ENCODE peak calls at places on chromosomes 4 and X, in eight cellular contexts. One of them, this sample, is unnamed.
A peak's percentile ranks its signal among the peaks of the same experiment; 100 is the strongest.

GRCh38 chrX:38192007-38192625 is 28.6 kb downstream of the SRPX start:
- DNase-seq in NCI-H146: no peak
- DNase-seq in stimulated activated CD8-positive, alpha-beta memory T cell treated with anti-CD3 and anti-CD28 coated beads, Interleukin-4, amount 100 ng/mL, for 24 hours: no peak
- DNase-seq in fibroblast of lung: peak; percentile 22
- DNase-seq in AG09319: no peak
- DNase-seq in coronary artery: no peak
- DNase-seq in GM12865: peak; percentile 24
- DNase-seq in effector memory CD8-positive, alpha-beta T cell: no peak
- DNase-seq in this sample: no peak

GRCh38 chr4:174681723-174682300 is 147.2 kb downstream of the GLRA3 start:
- DNase-seq in NCI-H146: no peak
- DNase-seq in stimulated activated CD8-positive, alpha-beta memory T cell treated with anti-CD3 and anti-CD28 coated beads, Interleukin-4, amount 100 ng/mL, for 24 hours: no peak
- DNase-seq in fibroblast of lung: peak; percentile 75
- DNase-seq in AG09319: no peak
- DNase-seq in coronary artery: no peak
- DNase-seq in GM12865: no peak
- DNase-seq in effector memory CD8-positive, alpha-beta T cell: no peak
- DNase-seq in this sample: no peak

GRCh38 chrX:30570505-30570904 is 7.1 kb downstream of the TASL start:
- DNase-seq in NCI-H146: no peak
- DNase-seq in stimulated activated CD8-positive, alpha-beta memory T cell treated with anti-CD3 and anti-CD28 coated beads, Interleukin-4, amount 100 ng/mL, for 24 hours: no peak
- DNase-seq in fibroblast of lung: peak; percentile 2
- DNase-seq in AG09319: no peak
- DNase-seq in coronary artery: no peak
- DNase-seq in GM12865: peak; percentile 40
- DNase-seq in effector memory CD8-positive, alpha-beta T cell: no peak
- DNase-seq in this sample: no peak

GRCh38 chrX:76555816-76556215 is 128.3 kb downstream of the MAGEE1 start:
- DNase-seq in NCI-H146: no peak
- DNase-seq in stimulated activated CD8-positive, alpha-beta memory T cell treated with anti-CD3 and anti-CD28 coated beads, Interleukin-4, amount 100 ng/mL, for 24 hours: no peak
- DNase-seq in fibroblast of lung: peak; percentile 7
- DNase-seq in AG09319: no peak
- DNase-seq in coronary artery: no peak
- DNase-seq in GM12865: peak; percentile 58
- DNase-seq in effector memory CD8-positive, alpha-beta T cell: no peak
- DNase-seq in this sample: no peak

GRCh38 chrX:136477026-136477425 is 10.7 kb upstream of the BRS3 start:
- DNase-seq in NCI-H146: no peak
- DNase-seq in stimulated activated CD8-positive, alpha-beta memory T cell treated with anti-CD3 and anti-CD28 coated beads, Interleukin-4, amount 100 ng/mL, for 24 hours: no peak
- DNase-seq in fibroblast of lung: no peak
- DNase-seq in AG09319: no peak
- DNase-seq in coronary artery: no peak
- DNase-seq in GM12865: no peak
- DNase-seq in effector memory CD8-positive, alpha-beta T cell: no peak
- DNase-seq in this sample: no peak

GRCh38 chr4:9947168-9948062 is 73.9 kb downstream of the SLC2A9 start:
- DNase-seq in NCI-H146: no peak
- DNase-seq in stimulated activated CD8-positive, alpha-beta memory T cell treated with anti-CD3 and anti-CD28 coated beads, Interleukin-4, amount 100 ng/mL, for 24 hours: no peak
- DNase-seq in fibroblast of lung: no peak
- DNase-seq in AG09319: no peak
- DNase-seq in coronary artery: no peak
- DNase-seq in GM12865: no peak
- DNase-seq in effector memory CD8-positive, alpha-beta T cell: no peak
- DNase-seq in this sample: no peak

GRCh38 chrX:3788494-3789233 is 75.2 kb upstream of the PRKX start:
- DNase-seq in NCI-H146: peak; percentile 49
- DNase-seq in stimulated activated CD8-positive, alpha-beta memory T cell treated with anti-CD3 and anti-CD28 coated beads, Interleukin-4, amount 100 ng/mL, for 24 hours: no peak
- DNase-seq in fibroblast of lung: no peak
- DNase-seq in AG09319: no peak
- DNase-seq in coronary artery: no peak
- DNase-seq in GM12865: no peak
- DNase-seq in effector memory CD8-positive, alpha-beta T cell: no peak
- DNase-seq in this sample: no peak

GRCh38 chr4:100581337-100581736 is 63.5 kb upstream of the EMCN start:
- DNase-seq in NCI-H146: no peak
- DNase-seq in stimulated activated CD8-positive, alpha-beta memory T cell treated with anti-CD3 and anti-CD28 coated beads, Interleukin-4, amount 100 ng/mL, for 24 hours: no peak
- DNase-seq in fibroblast of lung: no peak
- DNase-seq in AG09319: no peak
- DNase-seq in coronary artery: no peak
- DNase-seq in GM12865: peak; percentile 10
- DNase-seq in effector memory CD8-positive, alpha-beta T cell: no peak
- DNase-seq in this sample: no peak

GRCh38 chrX:53422091-53422914 is at the start of the genes RIBC1 and SMC1A:
- DNase-seq in NCI-H146: peak; percentile 97
- DNase-seq in stimulated activated CD8-positive, alpha-beta memory T cell treated with anti-CD3 and anti-CD28 coated beads, Interleukin-4, amount 100 ng/mL, for 24 hours: peak; percentile 96
- DNase-seq in fibroblast of lung: peak; percentile 98
- DNase-seq in AG09319: peak; percentile 98
- DNase-seq in coronary artery: peak; percentile 99
- DNase-seq in GM12865: peak; percentile 97
- DNase-seq in effector memory CD8-positive, alpha-beta T cell: peak; percentile 93
- DNase-seq in this sample: peak; percentile 94

GRCh38 chr4:6752486-6752829 is 30.1 kb upstream of the KIAA0232 start:
- DNase-seq in NCI-H146: no peak
- DNase-seq in stimulated activated CD8-positive, alpha-beta memory T cell treated with anti-CD3 and anti-CD28 coated beads, Interleukin-4, amount 100 ng/mL, for 24 hours: no peak
- DNase-seq in fibroblast of lung: no peak
- DNase-seq in AG09319: no peak
- DNase-seq in coronary artery: no peak
- DNase-seq in GM12865: no peak
- DNase-seq in effector memory CD8-positive, alpha-beta T cell: no peak
- DNase-seq in this sample: no peak

GRCh38 chr4:89952458-89952857 is 57.8 kb downstream of the MMRN1 start:
- DNase-seq in NCI-H146: no peak
- DNase-seq in stimulated activated CD8-positive, alpha-beta memory T cell treated with anti-CD3 and anti-CD28 coated beads, Interleukin-4, amount 100 ng/mL, for 24 hours: no peak
- DNase-seq in fibroblast of lung: no peak
- DNase-seq in AG09319: no peak
- DNase-seq in coronary artery: no peak
- DNase-seq in GM12865: no peak
- DNase-seq in effector memory CD8-positive, alpha-beta T cell: no peak
- DNase-seq in this sample: no peak

GRCh38 chr4:40325406-40326019 is 9.6 kb upstream of the CHRNA9 start:
- DNase-seq in NCI-H146: peak; percentile 70
- DNase-seq in stimulated activated CD8-positive, alpha-beta memory T cell treated with anti-CD3 and anti-CD28 coated beads, Interleukin-4, amount 100 ng/mL, for 24 hours: peak; percentile 26
- DNase-seq in fibroblast of lung: peak; percentile 71
- DNase-seq in AG09319: peak; percentile 44
- DNase-seq in coronary artery: no peak
- DNase-seq in GM12865: peak; percentile 85
- DNase-seq in effector memory CD8-positive, alpha-beta T cell: peak; percentile 55
- DNase-seq in this sample: peak; percentile 51

GRCh38 chrX:20265221-20265725 is 1.4 kb downstream of the RPS6KA3 start:
- DNase-seq in NCI-H146: peak; percentile 19
- DNase-seq in stimulated activated CD8-positive, alpha-beta memory T cell treated with anti-CD3 and anti-CD28 coated beads, Interleukin-4, amount 100 ng/mL, for 24 hours: peak; percentile 58
- DNase-seq in fibroblast of lung: peak; percentile 91
- DNase-seq in AG09319: peak; percentile 50
- DNase-seq in coronary artery: peak; percentile 79
- DNase-seq in GM12865: peak; percentile 68
- DNase-seq in effector memory CD8-positive, alpha-beta T cell: peak; percentile 56
- DNase-seq in this sample: peak; percentile 5

GRCh38 chr4:80215449-80216052 is 18.2 kb downstream of the PRDM8 start:
- DNase-seq in NCI-H146: peak; percentile 58
- DNase-seq in stimulated activated CD8-positive, alpha-beta memory T cell treated with anti-CD3 and anti-CD28 coated beads, Interleukin-4, amount 100 ng/mL, for 24 hours: no peak
- DNase-seq in fibroblast of lung: peak; percentile 44
- DNase-seq in AG09319: no peak
- DNase-seq in coronary artery: no peak
- DNase-seq in GM12865: peak; percentile 14
- DNase-seq in effector memory CD8-positive, alpha-beta T cell: no peak
- DNase-seq in this sample: no peak

GRCh38 chr4:123555500-123556273 is 159.1 kb downstream of the SPRY1 start:
- DNase-seq in NCI-H146: peak; percentile 76
- DNase-seq in stimulated activated CD8-positive, alpha-beta memory T cell treated with anti-CD3 and anti-CD28 coated beads, Interleukin-4, amount 100 ng/mL, for 24 hours: no peak
- DNase-seq in fibroblast of lung: peak; percentile 91
- DNase-seq in AG09319: peak; percentile 15
- DNase-seq in coronary artery: peak; percentile 94
- DNase-seq in GM12865: no peak
- DNase-seq in effector memory CD8-positive, alpha-beta T cell: no peak
- DNase-seq in this sample: no peak

GRCh38 chr4:181796502-181796901 is 446.7 kb upstream of the TENM3 start:
- DNase-seq in NCI-H146: peak; percentile 97
- DNase-seq in stimulated activated CD8-positive, alpha-beta memory T cell treated with anti-CD3 and anti-CD28 coated beads, Interleukin-4, amount 100 ng/mL, for 24 hours: no peak
- DNase-seq in fibroblast of lung: peak; percentile 76
- DNase-seq in AG09319: no peak
- DNase-seq in coronary artery: no peak
- DNase-seq in GM12865: no peak
- DNase-seq in effector memory CD8-positive, alpha-beta T cell: no peak
- DNase-seq in this sample: no peak

GRCh38 chrX:150649096-150649870 is 43.9 kb upstream of the MTMR1 start:
- DNase-seq in NCI-H146: no peak
- DNase-seq in stimulated activated CD8-positive, alpha-beta memory T cell treated with anti-CD3 and anti-CD28 coated beads, Interleukin-4, amount 100 ng/mL, for 24 hours: no peak
- DNase-seq in fibroblast of lung: peak; percentile 68
- DNase-seq in AG09319: no peak
- DNase-seq in coronary artery: no peak
- DNase-seq in GM12865: no peak
- DNase-seq in effector memory CD8-positive, alpha-beta T cell: no peak
- DNase-seq in this sample: no peak

GRCh38 chr4:130419576-130419975 is 1323.6 kb downstream of the C4orf33 start:
- DNase-seq in NCI-H146: no peak
- DNase-seq in stimulated activated CD8-positive, alpha-beta memory T cell treated with anti-CD3 and anti-CD28 coated beads, Interleukin-4, amount 100 ng/mL, for 24 hours: no peak
- DNase-seq in fibroblast of lung: no peak
- DNase-seq in AG09319: no peak
- DNase-seq in coronary artery: no peak
- DNase-seq in GM12865: no peak
- DNase-seq in effector memory CD8-positive, alpha-beta T cell: no peak
- DNase-seq in this sample: no peak

GRCh38 chrX:44157858-44158257 is 184.7 kb upstream of the NDP start:
- DNase-seq in NCI-H146: no peak
- DNase-seq in stimulated activated CD8-positive, alpha-beta memory T cell treated with anti-CD3 and anti-CD28 coated beads, Interleukin-4, amount 100 ng/mL, for 24 hours: no peak
- DNase-seq in fibroblast of lung: peak; percentile 65
- DNase-seq in AG09319: no peak
- DNase-seq in coronary artery: no peak
- DNase-seq in GM12865: no peak
- DNase-seq in effector memory CD8-positive, alpha-beta T cell: no peak
- DNase-seq in this sample: no peak

GRCh38 chr4:62191446-62191845 is 991.3 kb downstream of the ADGRL3 start:
- DNase-seq in NCI-H146: no peak
- DNase-seq in stimulated activated CD8-positive, alpha-beta memory T cell treated with anti-CD3 and anti-CD28 coated beads, Interleukin-4, amount 100 ng/mL, for 24 hours: no peak
- DNase-seq in fibroblast of lung: no peak
- DNase-seq in AG09319: no peak
- DNase-seq in coronary artery: no peak
- DNase-seq in GM12865: no peak
- DNase-seq in effector memory CD8-positive, alpha-beta T cell: no peak
- DNase-seq in this sample: no peak

GRCh38 chr4:3445111-3445820 is 3.5 kb downstream of the HGFAC start:
- DNase-seq in NCI-H146: peak; percentile 10
- DNase-seq in stimulated activated CD8-positive, alpha-beta memory T cell treated with anti-CD3 and anti-CD28 coated beads, Interleukin-4, amount 100 ng/mL, for 24 hours: no peak
- DNase-seq in fibroblast of lung: no peak
- DNase-seq in AG09319: no peak
- DNase-seq in coronary artery: no peak
- DNase-seq in GM12865: no peak
- DNase-seq in effector memory CD8-positive, alpha-beta T cell: no peak
- DNase-seq in this sample: no peak

This sample was measured in GM12892.